ENCODE peak calls at places on chromosome 2, in eight cellular contexts. S, F, T, C, L, A, R and Q are unnamed samples.

GRCh38 chr2:143629344-143629743 is 500.1 kb downstream of the ARHGAP15 start:
- DNase-seq in S (no peak), R (no peak), C (no peak), F (peak), L (no peak), A (no peak), T (no peak), Q (no peak)

GRCh38 chr2:168686485-168687191 is 115.8 kb upstream of the NOSTRIN start:
- DNase-seq in A (no peak), F (peak), L (no peak), R (no peak), C (no peak), S (no peak), T (no peak), Q (no peak)

GRCh38 chr2:231364961-231365810 is 30.3 kb upstream of the B3GNT7 start:
- DNase-seq in C (no peak), L (peak), T (no peak), F (peak), R (no peak), A (no peak), S (no peak), Q (peak)

GRCh38 chr2:179059026-179059680 is 9.2 kb upstream of the CCDC141 start:
- DNase-seq in T (no peak), C (peak), S (no peak), F (no peak), A (no peak), R (no peak), L (no peak), Q (no peak)

GRCh38 chr2:188380280-188380679 is 88.6 kb downstream of the GULP1 start:
- DNase-seq in F (no peak), T (no peak), S (no peak), C (no peak), L (no peak), A (no peak), R (no peak), Q (no peak)

GRCh38 chr2:95346738-95347671 is 49.9 kb downstream of the KCNIP3 start:
- DNase-seq in T (peak), L (no peak), A (no peak), S (no peak), F (no peak), C (peak), R (no peak), Q (no peak)

GRCh38 chr2:226652388-226652787 is 147.2 kb downstream of the IRS1 start:
- DNase-seq in F (peak), L (peak), C (no peak), T (no peak), S (no peak), R (no peak), A (no peak), Q (no peak)

GRCh38 chr2:139156730-139157129 is 376.5 kb upstream of the NXPH2 start:
- DNase-seq in F (no peak), T (no peak), L (no peak), A (no peak), R (no peak), C (no peak), S (no peak), Q (no peak)

GRCh38 chr2:23465982-23466381 is 81.0 kb downstream of the KLHL29 start:
- DNase-seq in C (no peak), R (no peak), S (no peak), L (no peak), A (no peak), F (no peak), T (no peak), Q (no peak)

GRCh38 chr2:102424754-102425153 is 1.8 kb downstream of the IL18RAP start:
- DNase-seq in L (no peak), T (no peak), C (no peak), A (peak), S (no peak), R (no peak), F (no peak), Q (no peak)

GRCh38 chr2:170247333-170247732 is 69.4 kb downstream of the MYO3B start:
- DNase-seq in F (no peak), L (no peak), A (no peak), R (no peak), T (no peak), C (no peak), S (no peak), Q (no peak)

GRCh38 chr2:27296466-27296865 is 11.8 kb downstream of the UCN start:
- DNase-seq in T (no peak), S (no peak), L (no peak), A (no peak), F (no peak), R (no peak), C (no peak), Q (no peak)

GRCh38 chr2:205734436-205734835 is 52.1 kb downstream of the NRP2 start:
- DNase-seq in S (no peak), C (no peak), A (no peak), F (peak), T (no peak), L (peak), R (no peak), Q (peak)

GRCh38 chr2:7523557-7524210 is 606.5 kb downstream of the RNF144A start:
- DNase-seq in T (no peak), L (no peak), S (no peak), R (no peak), F (no peak), C (no peak), A (no peak), Q (no peak)

GRCh38 chr2:25832897-25833296 is 45.4 kb downstream of the ASXL2 start:
- DNase-seq in L (no peak), F (no peak), R (no peak), T (no peak), A (no peak), S (no peak), C (no peak), Q (no peak)

GRCh38 chr2:11127791-11128190 is 27.5 kb upstream of the SLC66A3 start:
- DNase-seq in R (no peak), F (no peak), A (no peak), C (no peak), T (peak), L (no peak), S (no peak), Q (no peak)

GRCh38 chr2:96374211-96374951 is 38.8 kb downstream of the NCAPH start:
- DNase-seq in C (no peak), F (peak), S (no peak), T (no peak), A (no peak), L (peak), R (no peak), Q (peak)

GRCh38 chr2:195514365-195514764 is 142.7 kb upstream of the SLC39A10 start:
- DNase-seq in S (no peak), T (no peak), L (no peak), R (no peak), C (no peak), A (no peak), F (no peak), Q (no peak)

GRCh38 chr2:152467677-152468406 is 132.9 kb downstream of the FMNL2 start:
- DNase-seq in F (no peak), L (no peak), R (no peak), S (no peak), C (no peak), T (no peak), A (no peak), Q (no peak)

GRCh38 chr2:70367722-70368323 is 66.0 kb upstream of the FAM136A start:
- DNase-seq in R (no peak), C (peak), T (no peak), F (no peak), A (no peak), S (no peak), L (peak), Q (peak)

GRCh38 chr2:241205086-241205485 is 16.6 kb downstream of the ANO7 start:
- DNase-seq in C (no peak), T (no peak), S (no peak), A (no peak), R (no peak), L (no peak), F (no peak), Q (no peak)

GRCh38 chr2:60958361-60958760 is 59.2 kb upstream of the PEX13 start:
- DNase-seq in L (peak), A (no peak), R (no peak), S (no peak), T (no peak), C (no peak), F (peak), Q (peak)

GRCh38 chr2:23939054-23939436 is 1.2 kb upstream of the UBXN2A start:
- DNase-seq in A (no peak), L (no peak), T (no peak), F (no peak), C (no peak), R (no peak), S (no peak), Q (no peak)

GRCh38 chr2:149226790-149227189 is 103.6 kb upstream of the LYPD6 start:
- DNase-seq in C (no peak), A (no peak), S (no peak), L (no peak), T (peak), R (no peak), F (no peak), Q (no peak)

GRCh38 chr2:127102464-127103242 is 4.3 kb downstream of the BIN1 start:
- DNase-seq in F (no peak), R (no peak), C (no peak), A (no peak), L (no peak), T (no peak), S (no peak), Q (no peak)

GRCh38 chr2:233414273-233414654 is 60.0 kb downstream of the DGKD start:
- DNase-seq in R (no peak), F (no peak), A (no peak), S (no peak), L (no peak), C (no peak), T (no peak), Q (peak)

GRCh38 chr2:127400533-127400896 is 12.7 kb upstream of the MAP3K2 start:
- DNase-seq in T (no peak), R (no peak), L (no peak), S (no peak), C (no peak), A (no peak), F (no peak), Q (no peak)

GRCh38 chr2:221780281-221780688 is 208.2 kb upstream of the EPHA4 start:
- DNase-seq in S (no peak), T (no peak), F (no peak), R (no peak), A (no peak), L (peak), C (peak), Q (no peak)

GRCh38 chr2:138708682-138709241 is 71.4 kb downstream of the NXPH2 start:
- DNase-seq in F (no peak), R (no peak), C (no peak), T (no peak), S (no peak), L (peak), A (no peak), Q (no peak)

GRCh38 chr2:241496904-241497877 is 11.2 kb downstream of the STK25 start:
- DNase-seq in L (no peak), R (no peak), T (peak), A (no peak), C (no peak), S (no peak), F (no peak), Q (no peak)

GRCh38 chr2:222884765-222885424 is 24.1 kb downstream of the ACSL3 start:
- DNase-seq in R (no peak), L (no peak), C (no peak), F (no peak), T (no peak), A (no peak), S (no peak), Q (no peak)

GRCh38 chr2:7953184-7953583 is 728.7 kb upstream of the ID2 start:
- DNase-seq in T (no peak), S (no peak), F (no peak), C (no peak), L (no peak), R (no peak), A (no peak), Q (no peak)

GRCh38 chr2:39542523-39542922 is 105.4 kb upstream of the MAP4K3 start:
- DNase-seq in T (no peak), F (no peak), C (no peak), L (no peak), R (no peak), A (no peak), S (no peak), Q (no peak)

GRCh38 chr2:215626812-215627281 is 191.0 kb upstream of the FN1 start:
- DNase-seq in F (peak), S (no peak), R (no peak), L (peak), C (no peak), A (no peak), T (no peak), Q (peak)

GRCh38 chr2:69797235-69797634 is 32.2 kb upstream of the GMCL1 start:
- DNase-seq in L (no peak), R (no peak), F (no peak), A (no peak), C (no peak), T (no peak), S (no peak), Q (no peak)

GRCh38 chr2:37300578-37300977 is 24.1 kb downstream of the PRKD3 start:
- DNase-seq in C (no peak), T (no peak), R (no peak), L (no peak), F (no peak), S (no peak), A (no peak), Q (no peak)

GRCh38 chr2:211086049-211086448 is 529.6 kb downstream of the CPS1 start:
- DNase-seq in C (peak), F (no peak), T (no peak), L (no peak), R (no peak), A (no peak), S (no peak), Q (no peak)